ENCODE peak calls at places on chromosomes 11 and 22, in ten cellular contexts. Q is activated CD8-positive, alpha-beta memory T cell treated with anti-CD3 and anti-CD28 coated beads, Interleukin-2, amount 50 U/mL, for 48 hours; E is activated T-helper 9 cell treated with anti-CD3 and anti-CD28 coated beads, Interleukin-2, amount 50 U/mL, for 16 hours; I is heart left ventricle; K is Calu3; A is activated CD4-positive, alpha-beta T cell treated with anti-CD3 and anti-CD28 coated beads, Interleukin-2, amount 50 U/mL, for 1 hour; R is amniotic epithelial cell; X is LoVo; H is NCI-H460; C is activated T-cell treated with anti-CD3 and anti-CD28 coated beads for 1 hour. S is an unnamed sample.

GRCh38 chr22:24105018-24105360 is 76.3 kb upstream of the SUSD2 start:
- DNase-seq in X (no peak), I (no peak), H (no peak), K (no peak), Q (no peak), E (no peak), R (no peak), A (no peak), C (no peak), S (no peak)

GRCh38 chr11:128779036-128779435 is 85.2 kb downstream of the FLI1 start:
- DNase-seq in H (no peak), K (no peak), X (no peak), E (no peak), I (no peak), C (no peak), R (peak), Q (no peak), A (no peak), S (no peak)

GRCh38 chr22:28268845-28269244 is 349.8 kb upstream of the PITPNB start:
- DNase-seq in C (no peak), E (no peak), Q (no peak), R (no peak), X (no peak), H (no peak), A (no peak), K (no peak), I (peak), S (no peak)

GRCh38 chr11:1978865-1979473 is 18.7 kb downstream of the H19 start:
- DNase-seq in K (no peak), A (no peak), C (no peak), X (no peak), H (no peak), R (no peak), I (peak), Q (no peak), E (no peak), S (no peak)

GRCh38 chr11:86515297-86516094 is 140.8 kb downstream of the CCDC81 start:
- DNase-seq in X (no peak), A (no peak), R (peak), Q (no peak), C (no peak), E (no peak), H (no peak), I (no peak), K (no peak), S (no peak)

GRCh38 chr11:26806209-26806608 is 84.3 kb upstream of the SLC5A12 start:
- DNase-seq in R (peak), H (no peak), E (no peak), X (no peak), I (no peak), Q (no peak), A (no peak), K (no peak), C (no peak), S (no peak)

GRCh38 chr11:30914143-30914762 is 328.1 kb upstream of the MPPED2 start:
- DNase-seq in E (no peak), A (no peak), C (no peak), K (peak), H (peak), I (peak), X (peak), R (peak), Q (no peak), S (peak)

GRCh38 chr11:48056325-48057183 is 76.2 kb downstream of the PTPRJ start:
- DNase-seq in C (no peak), R (no peak), X (no peak), E (no peak), K (no peak), H (no peak), A (no peak), I (no peak), Q (no peak), S (no peak)

GRCh38 chr11:77411238-77411637 is 62.7 kb downstream of the PAK1 start:
- DNase-seq in A (peak), R (peak), H (no peak), C (peak), X (peak), Q (peak), I (peak), K (no peak), E (peak), S (peak)

GRCh38 chr11:121451982-121452608 is at the start of gene SORL1:
- DNase-seq in R (peak), A (peak), C (peak), Q (peak), E (peak), I (peak), X (peak), K (peak), H (peak), S (peak)

GRCh38 chr11:65559535-65559934 is 1.4 kb upstream of the LTBP3 start:
- DNase-seq in R (no peak), E (no peak), H (no peak), C (no peak), K (no peak), Q (no peak), A (no peak), I (no peak), X (no peak), S (no peak)

GRCh38 chr22:19680911-19681862 is 33.1 kb upstream of the SEPTIN5 start:
- DNase-seq in A (no peak), E (no peak), R (no peak), K (no peak), X (peak), Q (no peak), I (no peak), H (no peak), C (no peak), S (no peak)

GRCh38 chr22:24521791-24522245 is 26.7 kb downstream of the UPB1 start:
- DNase-seq in E (no peak), Q (peak), X (peak), C (no peak), A (peak), K (peak), H (peak), I (no peak), R (peak), S (peak)

GRCh38 chr11:1589996-1590395 is 4.9 kb upstream of the KRTAP5-1 start:
- DNase-seq in K (no peak), Q (no peak), I (no peak), C (no peak), H (no peak), A (no peak), R (no peak), E (no peak), X (no peak), S (no peak)

GRCh38 chr11:68508425-68508824 is 47.9 kb downstream of the PPP6R3 start:
- DNase-seq in X (no peak), H (no peak), K (no peak), E (no peak), I (no peak), C (no peak), A (no peak), Q (no peak), R (peak), S (no peak)

GRCh38 chr22:42277988-42278776 is 7.7 kb upstream of the TCF20 start:
- DNase-seq in C (no peak), A (no peak), E (no peak), I (no peak), H (no peak), X (no peak), K (no peak), R (no peak), Q (no peak), S (peak)

GRCh38 chr11:73907191-73907590 is 30.4 kb downstream of the PAAF1 start:
- DNase-seq in Q (no peak), R (peak), C (no peak), K (peak), I (peak), X (peak), A (no peak), E (peak), H (peak), S (peak)

GRCh38 chr11:69471329-69472052 is 10.0 kb upstream of the LINC01488 start:
- DNase-seq in C (no peak), K (no peak), H (no peak), Q (no peak), X (no peak), R (peak), E (no peak), A (no peak), I (no peak), S (no peak)